ENCODE peak calls at places on chromosomes 1 and 21, in four cellular contexts. O, V, I and X are unnamed samples.
A peak's percentile ranks its signal among the peaks of the same experiment; 100 is the strongest.

GRCh38 chr1:209150114-209150513 is 433.4 kb upstream of the CAMK1G start:
- DNase-seq in O (no peak), V (peak; percentile 61), I (no peak), X (no peak)

GRCh38 chr21:16522512-16522911 is 792.7 kb downstream of the USP25 start:
- DNase-seq in O (no peak), V (no peak), I (no peak), X (no peak)

GRCh38 chr1:232196042-232196441 is 433.9 kb downstream of the SIPA1L2 start:
- DNase-seq in O (no peak), V (no peak), I (no peak), X (no peak)

GRCh38 chr1:158285756-158286241 is 3.9 kb upstream of the CD1C start:
- DNase-seq in O (no peak), V (no peak), I (no peak), X (peak; percentile 68)

GRCh38 chr1:10945988-10946387 is 66.5 kb upstream of the TARDBP start:
- DNase-seq in O (no peak), V (no peak), I (peak; percentile 70), X (no peak)

GRCh38 chr1:3551290-3551678 is 60.0 kb downstream of the MEGF6 start:
- DNase-seq in O (no peak), V (no peak), I (no peak), X (no peak)

GRCh38 chr1:172320723-172321122 is 99.8 kb upstream of the C1orf105 start:
- DNase-seq in O (no peak), V (no peak), I (no peak), X (no peak)

GRCh38 chr1:26081267-26082019 is 14.0 kb upstream of the TRIM63 start:
- DNase-seq in O (no peak), V (no peak), I (no peak), X (no peak)

GRCh38 chr1:232306269-232306911 is 323.5 kb downstream of the SIPA1L2 start:
- DNase-seq in O (no peak), V (peak; percentile 39), I (peak; percentile 81), X (no peak)

GRCh38 chr1:91591175-91591968 is 90.7 kb downstream of the CDC7 start:
- DNase-seq in O (no peak), V (no peak), I (no peak), X (no peak)

GRCh38 chr1:44621841-44622286 is 52.4 kb downstream of the TMEM53 start:
- DNase-seq in O (no peak), V (no peak), I (no peak), X (no peak)

GRCh38 chr1:19476440-19477190 is 8.7 kb downstream of the CAPZB start:
- DNase-seq in O (no peak), V (peak; percentile 38), I (no peak), X (no peak)

GRCh38 chr1:153262462-153263157 is 3.1 kb downstream of the LORICRIN start:
- DNase-seq in O (no peak), V (no peak), I (no peak), X (no peak)

GRCh38 chr1:4494558-4494957 is 159.9 kb upstream of the AJAP1 start:
- DNase-seq in O (no peak), V (no peak), I (no peak), X (no peak)

GRCh38 chr21:35833388-35833787 is 226.9 kb downstream of the SETD4 start:
- DNase-seq in O (no peak), V (no peak), I (no peak), X (no peak)

GRCh38 chr1:22636369-22636768 is at the start of gene C1QA:
- DNase-seq in O (no peak), V (no peak), I (no peak), X (no peak)

GRCh38 chr1:34779526-34779925 is 1.5 kb upstream of the GJB3 start:
- DNase-seq in O (peak; percentile 77), V (no peak), I (no peak), X (no peak)

GRCh38 chr1:5991784-5992033 is 516 bp downstream of the NPHP4 start:
- DNase-seq in O (no peak), V (no peak), I (no peak), X (no peak)

DNA sequence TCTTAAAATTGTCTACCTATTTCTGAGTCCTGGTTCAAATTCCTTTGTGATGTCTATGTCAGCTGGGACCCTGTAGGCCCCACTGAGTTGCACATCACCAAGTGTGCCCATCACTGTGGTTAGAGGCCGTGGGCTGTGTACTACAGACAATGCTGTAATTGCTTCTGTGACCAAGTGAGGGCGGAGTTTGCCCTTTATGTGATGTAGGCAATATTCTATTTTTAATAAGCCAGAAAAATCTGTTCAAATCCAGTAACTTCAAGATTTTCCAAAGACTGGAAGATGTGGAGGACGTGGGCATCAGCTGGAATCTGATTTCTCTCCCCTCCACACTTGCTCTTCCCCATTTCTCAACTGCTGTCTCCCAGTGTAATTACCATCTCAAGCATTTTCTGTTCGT is 215.4 kb downstream of the PBX1 start:
- DNase-seq in O (no peak), V (no peak), I (no peak), X (no peak)
- TF ChIP-seq CTCF in O (peak; percentile 48), V (no peak), I (no peak), X (no peak)

DNA sequence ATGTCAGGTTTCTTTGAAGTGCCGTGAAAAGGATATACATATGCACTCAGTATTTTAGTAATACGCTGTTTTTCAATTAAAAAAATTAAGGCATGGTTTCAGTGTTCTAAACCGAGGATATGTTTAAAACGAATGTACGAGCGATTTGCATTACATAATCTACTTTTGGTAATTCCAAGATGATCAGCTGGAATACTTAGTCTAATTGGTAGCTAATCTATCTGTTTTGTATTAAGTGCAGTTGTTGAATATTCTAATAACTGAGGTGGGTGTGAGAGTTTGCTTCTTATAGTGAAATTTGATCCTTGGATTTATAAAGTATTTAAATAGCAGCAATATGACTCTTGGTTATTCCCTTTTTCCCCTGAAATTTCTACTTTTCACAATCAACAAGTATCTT is 1.3 kb downstream of the RNF2 start:
- DNase-seq in O (no peak), V (no peak), I (no peak), X (no peak)
- TF ChIP-seq CTCF in O (no peak), V (no peak), I (no peak), X (no peak)

DNA sequence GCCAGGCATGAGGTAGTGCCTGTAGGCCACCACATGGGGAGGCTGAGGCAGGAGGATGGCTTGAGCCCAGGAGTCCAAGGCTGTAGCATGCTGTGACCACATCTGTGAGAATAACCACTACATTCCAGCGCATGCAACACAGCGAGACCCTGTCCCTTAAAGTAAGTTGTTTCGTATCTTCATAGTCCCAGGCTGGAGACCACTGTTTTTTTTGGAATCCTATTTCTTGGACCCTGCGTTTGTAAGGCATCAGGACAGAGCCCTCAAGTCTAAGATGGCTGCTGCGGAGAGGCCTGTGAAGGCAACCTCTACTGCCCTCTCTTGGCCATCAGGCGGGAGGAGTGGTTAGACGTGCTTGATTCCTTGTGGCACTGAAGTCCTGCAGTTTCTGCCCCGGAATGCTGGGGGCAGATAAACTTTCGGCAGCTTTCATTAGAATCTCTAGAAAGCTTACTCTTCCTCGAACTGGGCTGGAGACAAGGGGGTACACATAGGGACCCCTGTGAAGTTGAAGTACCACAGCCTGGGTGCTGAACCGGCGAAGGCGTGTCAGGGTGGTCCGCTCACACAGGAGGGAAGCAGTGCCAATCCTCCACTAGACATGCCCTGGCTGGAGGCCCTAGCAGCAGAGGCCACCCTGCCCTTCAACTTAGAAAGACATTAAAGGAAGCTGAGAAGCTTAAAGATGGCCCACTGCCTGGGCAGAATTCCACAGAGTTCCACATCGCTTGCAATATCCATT is 36.6 kb downstream of the RABIF start:
- DNase-seq in O (peak; percentile 70), V (peak; percentile 67), I (no peak), X (no peak)
- TF ChIP-seq CTCF in O (peak; percentile 86), V (peak; percentile 58), I (no peak), X (no peak)

GRCh38 chr1:102899935-102900334 is 208.4 kb downstream of the COL11A1 start:
- DNase-seq in O (no peak), V (no peak), I (no peak), X (no peak)

GRCh38 chr1:102897537-102897936 is 210.8 kb downstream of the COL11A1 start:
- DNase-seq in O (no peak), V (no peak), I (no peak), X (no peak)

GRCh38 chr1:102891868-102892625 is 216.3 kb downstream of the COL11A1 start:
- DNase-seq in O (no peak), V (no peak), I (no peak), X (no peak)

GRCh38 chr1:102896286-102896685 is 212.0 kb downstream of the COL11A1 start:
- DNase-seq in O (no peak), V (no peak), I (no peak), X (no peak)

DNA sequence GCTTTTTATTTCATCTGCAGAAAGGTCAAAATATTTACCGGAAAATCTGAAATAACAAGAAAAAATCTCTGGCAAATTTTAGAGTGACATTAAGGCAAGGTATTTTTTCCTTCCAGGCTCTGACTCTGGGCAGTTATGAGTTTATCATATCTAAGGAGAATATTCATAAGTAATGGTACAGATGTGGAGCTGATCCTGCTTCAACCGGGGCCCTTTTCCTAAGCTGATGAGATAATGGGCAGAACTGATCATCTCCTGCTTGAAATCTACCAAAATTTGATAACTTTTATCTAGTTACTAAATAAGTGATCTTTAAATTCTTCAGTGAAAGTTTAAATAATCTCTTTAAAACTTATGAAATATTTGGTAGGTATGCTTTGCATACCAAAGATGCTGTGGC is 211.6 kb downstream of the COL11A1 start:
- DNase-seq in O (no peak), V (no peak), I (no peak), X (no peak)
- TF ChIP-seq CTCF in O (no peak), V (no peak), I (no peak), X (no peak)

GRCh38 chr1:235617808-235618207 is 31.8 kb downstream of the GNG4 start:
- DNase-seq in O (no peak), V (no peak), I (no peak), X (no peak)
- TF ChIP-seq CTCF in O (peak; percentile 35), V (no peak), I (no peak), X (no peak)

DNA sequence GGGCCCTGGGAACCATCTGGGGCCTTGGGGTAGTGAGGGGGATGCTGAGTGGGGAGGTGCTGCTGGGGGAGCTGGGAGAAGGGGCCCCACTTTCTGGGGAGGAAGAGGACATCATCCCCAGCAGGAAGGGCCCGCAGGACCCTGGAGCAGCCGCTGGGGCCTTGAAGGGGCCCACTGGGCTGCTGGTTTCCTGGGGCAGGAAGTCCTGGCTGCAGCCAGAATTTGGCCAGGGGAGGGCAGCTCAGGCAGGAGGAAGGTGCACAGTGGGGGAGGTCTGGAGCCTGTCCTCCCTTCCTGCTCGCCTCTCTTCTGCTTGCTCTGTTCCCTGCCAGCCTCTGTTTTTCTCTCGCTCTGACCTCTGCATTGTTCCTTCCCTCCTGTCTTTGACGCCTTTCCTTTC is 23.8 kb downstream of the ACOT11 start:
- DNase-seq in O (no peak), V (peak; percentile 66), I (no peak), X (no peak)
- TF ChIP-seq CTCF in O (no peak), V (no peak), I (no peak), X (no peak)

GRCh38 chr1:66282343-66282852 is 251.6 kb upstream of the SGIP1 start:
- DNase-seq in O (peak; percentile 68), V (no peak), I (no peak), X (no peak)
- TF ChIP-seq CTCF in O (peak; percentile 36), V (no peak), I (peak; percentile 12), X (no peak)